ENCODE peak calls at places on chromosomes 11 and 22, in seven cellular contexts. G is neural progenitor cell, J is heart left ventricle, X is head of caudate nucleus, B is lung microvascular endothelial cell, C is RWPE1, P is astrocyte of the cerebellum. O is an unnamed sample.

GRCh38 chr11:30091728-30092127 is 74.9 kb upstream of the KCNA4 start:
- DNase-seq in G (no peak), J (no peak), X (no peak), B (no peak), C (no peak), P (no peak), O (no peak)

GRCh38 chr11:59141673-59142460 is 789 bp upstream of the FAM111A start:
- DNase-seq in G (no peak), J (no peak), X (no peak), B (peak), C (peak), P (peak), O (no peak)

GRCh38 chr11:117834838-117835443 is 10.4 kb upstream of the FXYD2 start:
- DNase-seq in G (no peak), J (peak), X (no peak), B (no peak), C (no peak), P (no peak), O (no peak)

GRCh38 chr22:46066691-46067090 is 83.6 kb upstream of the PPARA start:
- DNase-seq in G (no peak), J (peak), X (no peak), B (peak), C (no peak), P (no peak), O (no peak)

GRCh38 chr11:34671946-34672345 is 51.1 kb downstream of the EHF start:
- DNase-seq in G (peak), J (no peak), X (no peak), B (no peak), C (no peak), P (no peak), O (no peak)

GRCh38 chr22:47220752-47221151 is 458.3 kb downstream of the TBC1D22A start:
- DNase-seq in G (no peak), J (no peak), X (no peak), B (no peak), C (no peak), P (no peak), O (no peak)

GRCh38 chr11:77147668-77148321 is 19.7 kb downstream of the MYO7A start:
- DNase-seq in G (peak), J (no peak), X (no peak), B (no peak), C (peak), P (peak), O (no peak)

GRCh38 chr22:31286360-31287255 is 5.7 kb downstream of the PIK3IP1 start:
- DNase-seq in G (no peak), J (no peak), X (no peak), B (no peak), C (no peak), P (no peak), O (no peak)

GRCh38 chr11:19651654-19652053 is 61.0 kb upstream of the NAV2 start:
- DNase-seq in G (no peak), J (no peak), X (no peak), B (no peak), C (no peak), P (no peak), O (no peak)

GRCh38 chr22:23826510-23827350 is 12.1 kb downstream of the DERL3 start:
- DNase-seq in G (peak), J (peak), X (no peak), B (no peak), C (no peak), P (no peak), O (no peak)

GRCh38 chr11:117144477-117145392 is 648 bp downstream of the PAFAH1B2 start:
- DNase-seq in G (peak), J (peak), X (peak), B (peak), C (peak), P (peak), O (peak)

GRCh38 chr11:22707119-22707899 is 40.9 kb downstream of the GAS2 start:
- DNase-seq in G (no peak), J (no peak), X (no peak), B (no peak), C (no peak), P (no peak), O (no peak)

GRCh38 chr11:117792992-117793391 is 4.0 kb downstream of the DSCAML1 start:
- DNase-seq in G (no peak), J (no peak), X (no peak), B (no peak), C (no peak), P (no peak), O (no peak)

GRCh38 chr11:66950113-66950535 is 8.1 kb downstream of the PC start:
- DNase-seq in G (no peak), J (no peak), X (peak), B (peak), C (no peak), P (no peak), O (no peak)

GRCh38 chr11:47171856-47172255 is 4.8 kb downstream of the ARFGAP2 start:
- DNase-seq in G (no peak), J (no peak), X (no peak), B (no peak), C (no peak), P (no peak), O (no peak)

GRCh38 chr22:47250995-47251765 is 488.7 kb downstream of the TBC1D22A start:
- DNase-seq in G (no peak), J (no peak), X (no peak), B (no peak), C (no peak), P (no peak), O (no peak)

GRCh38 chr11:11022126-11022730 is 164.4 kb upstream of the ZBED5 start:
- DNase-seq in G (no peak), J (no peak), X (no peak), B (peak), C (peak), P (peak), O (no peak)

GRCh38 chr22:37501610-37502341 is 15.6 kb upstream of the MFNG start:
- DNase-seq in G (no peak), J (peak), X (no peak), B (peak), C (no peak), P (peak), O (no peak)

GRCh38 chr11:10483174-10483573 is 28.1 kb downstream of the AMPD3 start:
- DNase-seq in G (no peak), J (no peak), X (no peak), B (no peak), C (no peak), P (no peak), O (no peak)

GRCh38 chr11:17541330-17541885 is 2.8 kb downstream of the USH1C start:
- DNase-seq in G (no peak), J (no peak), X (no peak), B (no peak), C (peak), P (no peak), O (no peak)

GRCh38 chr11:12831471-12832202 is 157.4 kb downstream of the TEAD1 start:
- DNase-seq in G (no peak), J (no peak), X (no peak), B (no peak), C (no peak), P (no peak), O (no peak)

GRCh38 chr11:126305699-126306098 is 1.8 kb downstream of the DCPS start:
- DNase-seq in G (no peak), J (no peak), X (no peak), B (no peak), C (no peak), P (no peak), O (no peak)

GRCh38 chr11:115910379-115910778 is 406.2 kb upstream of the CADM1 start:
- DNase-seq in G (no peak), J (no peak), X (no peak), B (no peak), C (no peak), P (no peak), O (no peak)

GRCh38 chr11:77197626-77198320 is 69.7 kb downstream of the MYO7A start:
- DNase-seq in G (no peak), J (peak), X (no peak), B (no peak), C (no peak), P (no peak), O (no peak)

GRCh38 chr22:50401907-50402306 is 58.8 kb downstream of the PPP6R2 start:
- DNase-seq in G (no peak), J (no peak), X (no peak), B (no peak), C (no peak), P (no peak), O (no peak)

GRCh38 chr11:95715777-95716241 is 73.8 kb downstream of the FAM76B start:
- DNase-seq in G (no peak), J (no peak), X (peak), B (no peak), C (peak), P (peak), O (peak)

GRCh38 chr11:42770444-42771065 is 541.2 kb upstream of the API5 start:
- DNase-seq in G (peak), J (no peak), X (peak), B (peak), C (no peak), P (no peak), O (no peak)

GRCh38 chr11:62880231-62880802 is 379 bp upstream of the SLC3A2 start:
- DNase-seq in G (no peak), J (peak), X (no peak), B (no peak), C (peak), P (no peak), O (no peak)

GRCh38 chr11:61652135-61652534 is 28.1 kb upstream of the DAGLA start:
- DNase-seq in G (no peak), J (no peak), X (no peak), B (no peak), C (no peak), P (no peak), O (no peak)

GRCh38 chr22:48885271-48885918 is 942.3 kb downstream of the BRD1 start:
- DNase-seq in G (no peak), J (no peak), X (no peak), B (no peak), C (no peak), P (no peak), O (no peak)

O was measured in GM06990.